ENCODE peak calls at places on chromosomes 7 and 10, in six cellular contexts. U is nephron progenitor cell; S is left lobe of liver; H is A549; K is activated T-cell treated with anti-CD3 and anti-CD28 coated beads for 1 hour; I is stimulated activated CD4-positive, alpha-beta T cell treated with anti-CD3 and anti-CD28 coated beads, TNF-alpha, amount 100 ng/mL, for 48 hours. A is an unnamed sample.

GRCh38 chr10:14560274-14560673 is 214.4 kb downstream of the FAM107B start:
- DNase-seq in S (no peak), I (peak; percentile 55), K (peak; percentile 46), H (peak; percentile 78), U (no peak), A (no peak)

GRCh38 chr7:33186187-33186586 is 56.8 kb downstream of the BBS9 start:
- DNase-seq in U (no peak), I (no peak), S (no peak), H (peak; percentile 22), K (no peak), A (no peak)

GRCh38 chr10:102675151-102675886 is 31.0 kb downstream of the TRIM8 start:
- DNase-seq in S (no peak), H (no peak), U (peak; percentile 66), I (no peak), K (no peak), A (no peak)

GRCh38 chr7:159097661-159098423 is 46.8 kb downstream of the VIPR2 start:
- DNase-seq in I (no peak), S (peak; percentile 27), H (no peak), U (no peak), K (no peak), A (no peak)

GRCh38 chr10:69693886-69694285 is 63.8 kb downstream of the FAM241B start:
- DNase-seq in U (no peak), H (no peak), K (no peak), S (no peak), I (no peak), A (no peak)

GRCh38 chr10:103470755-103471653 is 8.0 kb downstream of the CALHM3 start:
- DNase-seq in S (no peak), U (no peak), H (no peak), I (peak; percentile 44), K (peak; percentile 55), A (peak; percentile 68)

GRCh38 chr7:33736521-33737221 is 168.7 kb upstream of the BMPER start:
- DNase-seq in I (no peak), U (no peak), K (no peak), H (no peak), S (no peak), A (no peak)

GRCh38 chr10:32207544-32207943 is 139.4 kb downstream of the EPC1 start:
- DNase-seq in H (peak; percentile 55), S (no peak), U (peak; percentile 29), I (peak; percentile 43), K (peak; percentile 45), A (peak; percentile 13)

GRCh38 chr10:20334559-20334958 is 518.3 kb downstream of the PLXDC2 start:
- DNase-seq in I (no peak), S (no peak), U (no peak), H (no peak), K (no peak), A (no peak)

GRCh38 chr7:134771889-134772288 is 7.5 kb upstream of the CALD1 start:
- DNase-seq in S (no peak), U (no peak), K (no peak), H (no peak), I (no peak), A (no peak)

GRCh38 chr7:156892086-156892800 is 740 bp downstream of the LMBR1 start:
- DNase-seq in I (peak; percentile 57), U (peak; percentile 76), H (peak; percentile 63), S (peak; percentile 63), K (peak; percentile 53), A (peak; percentile 52)

GRCh38 chr7:140364819-140365218 is 33.5 kb downstream of the SLC37A3 start:
- DNase-seq in K (no peak), S (no peak), I (no peak), H (no peak), U (no peak), A (no peak)

GRCh38 chr7:28110427-28111012 is 70.1 kb downstream of the JAZF1 start:
- DNase-seq in U (no peak), K (no peak), I (no peak), S (no peak), H (no peak), A (no peak)

GRCh38 chr7:44460325-44460724 is 30.1 kb downstream of the NUDCD3 start:
- DNase-seq in S (no peak), U (no peak), I (peak; percentile 24), K (peak; percentile 17), H (no peak), A (peak; percentile 58)

GRCh38 chr7:106681815-106682495 is 21.0 kb upstream of the CCDC71L start:
- DNase-seq in S (no peak), I (no peak), U (no peak), K (no peak), H (peak; percentile 48), A (no peak)

GRCh38 chr7:142752376-142753225 is 3.3 kb downstream of the PRSS1 start:
- DNase-seq in K (no peak), S (no peak), I (no peak), U (no peak), H (no peak), A (no peak)

GRCh38 chr7:149885191-149886017 is 11.6 kb downstream of the ATP6V0E2 start:
- DNase-seq in I (no peak), S (peak; percentile 81), U (no peak), H (no peak), K (no peak), A (no peak)

GRCh38 chr7:44045226-44046014 is 918 bp downstream of the DBNL start:
- DNase-seq in H (no peak), K (no peak), S (no peak), U (no peak), I (no peak), A (no peak)

GRCh38 chr7:142709921-142710320 is 39.4 kb upstream of the PRSS1 start:
- DNase-seq in S (no peak), H (no peak), I (no peak), K (no peak), U (no peak), A (no peak)

GRCh38 chr10:33132626-33133025 is 174.6 kb upstream of the ITGB1 start:
- DNase-seq in U (no peak), I (peak; percentile 33), S (no peak), H (peak; percentile 77), K (peak; percentile 31), A (no peak)

GRCh38 chr7:128119036-128119435 is 87.8 kb upstream of the LRRC4 start:
- DNase-seq in H (no peak), S (peak; percentile 41), U (no peak), I (no peak), K (no peak), A (no peak)

A was measured in stimulated activated naive B cell treated with anti-CD40 and anti-IgM and Interleukin-4, amounts not matched to agents 10 μg/mL and 1 μg/mL and 100 μg/mL, for 72 hours.